ENCODE peak calls at places on chromosomes 1 and 21, in five cellular contexts. E is IMR-90, H is GM23338, D is stomach, G is breast epithelium. U is an unnamed sample.

GRCh38 chr1:228109962-228110488 is 926 bp upstream of the MRPL55 start:
- DNase-seq in E (peak; percentile 49), D (no peak), H (peak; percentile 60), G (no peak), U (no peak)

GRCh38 chr1:34758751-34759150 is 789 bp upstream of the GJB4 start:
- DNase-seq in E (no peak), H (no peak), D (no peak), G (no peak), U (no peak)

GRCh38 chr21:35217504-35218060 is 168.5 kb upstream of the RUNX1 start:
- DNase-seq in E (peak; percentile 85), H (peak; percentile 30), D (no peak), G (peak; percentile 65), U (no peak)

GRCh38 chr1:28646040-28646439 is 2.4 kb upstream of the RNU11 start:
- DNase-seq in H (no peak), E (peak; percentile 82), G (no peak), D (no peak), U (no peak)

GRCh38 chr1:15584489-15585363 is at the start of gene AGMAT:
- DNase-seq in D (peak; percentile 43), E (no peak), H (peak; percentile 95), G (no peak), U (peak; percentile 89)

GRCh38 chr1:55235722-55236121 is 20.6 kb upstream of the USP24 start:
- DNase-seq in E (peak; percentile 85), D (no peak), H (no peak), G (no peak), U (no peak)

GRCh38 chr21:34574581-34574980 is 40.3 kb downstream of the RCAN1 start:
- DNase-seq in E (no peak), G (no peak), H (no peak), D (no peak), U (no peak)

GRCh38 chr1:104801344-104801743 is 1051.6 kb downstream of the AMY1C start:
- DNase-seq in H (no peak), D (no peak), E (no peak), G (no peak), U (no peak)

GRCh38 chr1:220884109-220884980 is 5.1 kb downstream of the HLX start:
- DNase-seq in E (no peak), G (no peak), H (peak; percentile 79), D (no peak), U (no peak)

GRCh38 chr1:150155413-150156071 is 5.8 kb downstream of the PLEKHO1 start:
- DNase-seq in G (no peak), E (no peak), H (no peak), D (no peak), U (no peak)

GRCh38 chr1:118504231-118504644 is 319.2 kb upstream of the SPAG17 start:
- DNase-seq in D (no peak), G (no peak), H (peak; percentile 43), E (no peak), U (no peak)

GRCh38 chr1:26315874-26316850 is 1.6 kb upstream of the CD52 start:
- DNase-seq in E (no peak), D (no peak), G (no peak), H (peak; percentile 42), U (no peak)

GRCh38 chr1:13825033-13825432 is 125.0 kb downstream of the PRDM2 start:
- DNase-seq in G (peak; percentile 15), D (no peak), E (peak; percentile 10), H (no peak), U (no peak)

GRCh38 chr1:234531181-234532132 is 52.5 kb upstream of the TARBP1 start:
- DNase-seq in E (peak; percentile 87), G (peak; percentile 82), H (peak; percentile 42), D (peak; percentile 62), U (no peak)

GRCh38 chr21:27275294-27275927 is 308.5 kb upstream of the ADAMTS5 start:
- DNase-seq in G (no peak), D (no peak), H (no peak), E (peak; percentile 88), U (no peak)

GRCh38 chr1:54884135-54884586 is 2.8 kb downstream of the DHCR24 start:
- DNase-seq in E (peak; percentile 79), D (no peak), H (no peak), G (no peak), U (no peak)

GRCh38 chr21:42156690-42157605 is 62.0 kb upstream of the ABCG1 start:
- DNase-seq in E (no peak), H (no peak), G (peak; percentile 69), D (no peak), U (no peak)

GRCh38 chr1:233700338-233700737 is 86.4 kb downstream of the KCNK1 start:
- DNase-seq in D (peak; percentile 32), E (no peak), H (no peak), G (no peak), U (no peak)

GRCh38 chr1:178702141-178702540 is 22.9 kb upstream of the RALGPS2 start:
- DNase-seq in H (no peak), E (peak; percentile 71), D (no peak), G (no peak), U (no peak)

GRCh38 chr1:84504580-84505021 is 1.6 kb upstream of the SPATA1 start:
- DNase-seq in E (peak; percentile 83), H (no peak), D (no peak), G (no peak), U (no peak)

GRCh38 chr1:101017448-101017847 is 8.1 kb downstream of the DPH5 start:
- DNase-seq in D (no peak), G (no peak), H (peak; percentile 10), E (no peak), U (no peak)

GRCh38 chr1:184156521-184157395 is 105.2 kb downstream of the TSEN15 start:
- DNase-seq in H (peak; percentile 14), G (peak; percentile 80), E (no peak), D (no peak), U (no peak)

GRCh38 chr21:44487831-44488230 is 32.5 kb downstream of the LRRC3 start:
- DNase-seq in H (peak; percentile 82), E (peak; percentile 19), G (no peak), D (no peak), U (no peak)

GRCh38 chr1:9529190-9529589 is 10.1 kb upstream of the SLC25A33 start:
- DNase-seq in G (no peak), D (no peak), H (no peak), E (peak; percentile 48), U (no peak)

GRCh38 chr1:59298178-59298583 is 1.3 kb downstream of the FGGY start:
- DNase-seq in E (no peak), D (no peak), H (no peak), G (peak; percentile 54), U (peak; percentile 71)

GRCh38 chr1:165828581-165829329 is 1.3 kb downstream of the UCK2 start:
- DNase-seq in H (peak; percentile 85), E (peak; percentile 90), G (peak; percentile 55), D (peak; percentile 67), U (peak; percentile 51)

GRCh38 chr1:161305872-161306519 is 3.8 kb downstream of the MPZ start:
- DNase-seq in G (peak; percentile 75), H (peak; percentile 97), E (peak; percentile 21), D (peak; percentile 90), U (peak; percentile 90)

GRCh38 chr1:246554201-246554600 is 11.9 kb downstream of the TFB2M start:
- DNase-seq in G (no peak), H (no peak), E (no peak), D (no peak), U (no peak)

GRCh38 chr1:241698177-241698576 is 46.1 kb downstream of the WDR64 start:
- DNase-seq in H (no peak), G (no peak), E (no peak), D (no peak), U (no peak)

GRCh38 chr1:22826630-22827580 is 116.3 kb downstream of the EPHB2 start:
- DNase-seq in E (no peak), D (peak; percentile 36), H (peak; percentile 70), G (peak; percentile 78), U (peak; percentile 78)
- H3K4me1 ChIP-seq in E (peaks cover 27% of the 10 kb centered on the region), D (peaks cover 21% of the 10 kb centered on the region), H (peaks cover 24% of the 10 kb centered on the region), G (peaks cover 10% of the 10 kb centered on the region), U (no peaks in the 10 kb centered on the region)

GRCh38 chr1:170586942-170587593 is 55.1 kb downstream of the GORAB start:
- DNase-seq in D (no peak), H (no peak), G (no peak), E (peak; percentile 40), U (no peak)
- H3K4me3 ChIP-seq in D (no peak overlapping the region), H (no peak overlapping the region), G (peak overlapping the region; percentile 53), E (no peak overlapping the region), U (no peak overlapping the region)

GRCh38 chr1:1022322-1023090 is 2.6 kb downstream of the AGRN start:
- DNase-seq in D (no peak), H (no peak), E (no peak), G (no peak), U (no peak)

GRCh38 chr1:1021860-1022259 is 1.9 kb downstream of the AGRN start:
- DNase-seq in E (peak; percentile 56), D (no peak), H (no peak), G (no peak), U (no peak)

GRCh38 chr1:1026599-1027413 is 6.9 kb downstream of the AGRN start:
- DNase-seq in D (no peak), G (no peak), E (no peak), H (no peak), U (no peak)

GRCh38 chr1:1023700-1024099 is 3.8 kb downstream of the AGRN start:
- DNase-seq in E (no peak), G (no peak), H (peak; percentile 33), D (no peak), U (no peak)

DNA sequence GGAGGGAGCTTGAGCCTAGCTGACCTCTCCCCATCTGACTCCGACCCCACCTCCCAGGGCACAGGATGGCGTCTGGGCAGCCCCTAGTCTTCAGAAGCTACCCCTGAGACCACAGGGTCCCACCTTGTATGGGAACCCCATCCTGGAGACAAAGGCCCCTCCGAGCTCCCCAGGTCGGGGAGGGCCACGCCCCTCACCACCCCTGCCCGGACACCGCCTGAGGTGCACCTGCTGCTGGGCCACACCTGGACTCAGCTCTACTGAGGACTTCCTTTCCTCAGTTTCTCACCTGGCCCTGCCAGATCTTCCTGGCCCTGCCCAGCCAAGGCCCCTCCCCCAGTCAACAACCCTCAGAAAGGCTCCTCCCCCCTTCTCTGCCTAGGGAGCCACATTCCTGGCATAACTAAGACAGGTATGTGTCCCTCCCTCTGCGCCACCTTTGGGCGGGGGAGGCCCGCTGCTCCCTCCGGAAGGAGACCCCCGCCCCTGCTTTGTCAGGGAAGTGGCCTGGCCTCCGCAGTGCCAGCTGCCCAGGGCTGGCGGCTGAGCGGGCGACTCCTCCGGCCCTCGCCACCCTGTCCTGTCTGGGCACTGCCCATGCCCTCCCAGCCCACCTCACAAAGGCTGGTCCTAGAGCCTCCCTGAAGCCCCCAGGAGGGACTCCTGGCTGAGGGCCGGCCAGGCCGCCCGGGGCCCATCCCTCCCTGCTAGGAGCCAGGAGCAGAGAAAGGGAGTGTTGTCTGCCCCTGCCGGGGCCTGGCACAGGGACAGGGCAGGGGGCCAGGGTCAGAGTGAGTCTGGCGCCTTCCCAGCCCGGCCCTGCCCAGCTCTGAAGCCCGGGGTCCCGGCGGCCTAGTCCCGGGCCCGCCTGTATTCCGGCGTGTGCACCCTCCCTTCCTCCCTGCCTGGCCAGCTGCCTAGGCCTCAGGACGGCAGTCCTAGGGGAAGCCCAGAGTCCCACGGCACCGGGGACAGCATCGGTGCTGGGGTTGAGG is 4.8 kb downstream of the AGRN start:
- DNase-seq in H (peak; percentile 97), D (peak; percentile 76), E (no peak), G (peak; percentile 92), U (no peak)
- H3K36me3 ChIP-seq in H (no peaks in the 10 kb centered on the region), D (no peaks in the 10 kb centered on the region), E (peaks cover 28% of the 10 kb centered on the region), G (no peaks in the 10 kb centered on the region), U (no peaks in the 10 kb centered on the region)

DNA sequence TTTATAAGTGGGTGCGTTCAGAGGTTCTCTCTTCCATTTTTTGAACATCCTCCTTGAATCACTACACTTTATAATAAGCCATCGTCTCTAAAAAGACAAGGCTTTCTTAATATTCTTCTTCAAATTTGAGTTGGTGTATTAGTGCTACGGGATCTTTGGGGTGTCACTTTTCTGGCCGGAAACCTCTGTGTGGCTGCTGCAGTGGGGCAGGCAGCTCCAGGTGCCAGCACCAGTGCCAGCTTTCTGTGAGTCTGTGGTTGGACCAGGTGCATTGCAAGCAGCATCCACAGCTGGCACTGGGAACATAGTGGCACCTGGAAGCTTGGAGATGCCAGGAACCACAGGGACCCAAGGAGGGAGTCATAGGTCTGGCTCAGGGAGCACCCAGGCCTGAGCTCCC is 111.8 kb upstream of the RUNX3 start:
- DNase-seq in G (peak; percentile 35), D (no peak), H (no peak), E (no peak), U (no peak)
- H3K4me1 ChIP-seq in G (no peaks in the 10 kb centered on the region), D (peaks cover 4% of the 10 kb centered on the region), H (no peaks in the 10 kb centered on the region), E (no peaks in the 10 kb centered on the region), U (no peaks in the 10 kb centered on the region)